ENCODE peak calls at places on chromosomes 11 and 22, in four cellular contexts. W, N, J and F are unnamed samples.
A peak's percentile ranks its signal among the peaks of the same experiment; 100 is the strongest.

GRCh38 chr11:94746721-94747120 is 21.4 kb upstream of the AMOTL1 start:
- DNase-seq in W (no peak), J (no peak), N (no peak), F (no peak)

GRCh38 chr11:128488471-128488870 is 98.9 kb downstream of the ETS1 start:
- DNase-seq in J (no peak), W (no peak), N (no peak), F (no peak)

GRCh38 chr11:85685820-85686459 is at the start of gene CCDC89:
- DNase-seq in J (peak; percentile 41), W (peak; percentile 68), N (peak; percentile 91), F (peak; percentile 95)

GRCh38 chr22:49666146-49666809 is 161.4 kb downstream of the BRD1 start:
- DNase-seq in W (no peak), N (peak; percentile 24), J (no peak), F (no peak)

GRCh38 chr11:67436459-67437081 is 912 bp downstream of the PTPRCAP start:
- DNase-seq in J (no peak), W (no peak), N (no peak), F (no peak)

GRCh38 chr11:105236631-105237030 is 97.1 kb upstream of the CARD18 start:
- DNase-seq in W (no peak), N (no peak), J (no peak), F (no peak)

GRCh38 chr22:18110194-18110943 is at the start of gene TUBA8:
- DNase-seq in J (peak; percentile 60), N (no peak), W (peak; percentile 53), F (no peak)

GRCh38 chr11:107780775-107781174 is 68.9 kb upstream of the SLN start:
- DNase-seq in J (no peak), W (no peak), N (no peak), F (no peak)

GRCh38 chr11:1532606-1533341 is 39.3 kb downstream of the DUSP8 start:
- DNase-seq in N (no peak), W (no peak), J (no peak), F (no peak)

GRCh38 chr11:18633256-18634139 is 644 bp downstream of the SPTY2D1 start:
- DNase-seq in J (no peak), W (no peak), N (no peak), F (no peak)

GRCh38 chr11:65290448-65291165 is 24.1 kb upstream of the CDC42EP2 start:
- DNase-seq in J (peak; percentile 85), W (peak; percentile 81), N (peak; percentile 92), F (peak; percentile 97)

GRCh38 chr22:33519140-33519973 is 400.9 kb downstream of the LARGE1 start:
- DNase-seq in J (no peak), N (no peak), W (peak; percentile 26), F (no peak)

GRCh38 chr22:16803255-16803917 is 21.8 kb downstream of the XKR3 start:
- DNase-seq in W (no peak), J (no peak), N (no peak), F (no peak)

GRCh38 chr22:16807109-16807508 is 18.1 kb downstream of the XKR3 start:
- DNase-seq in N (no peak), W (no peak), J (no peak), F (no peak)

GRCh38 chr22:16804882-16805281 is 20.3 kb downstream of the XKR3 start:
- DNase-seq in J (no peak), N (no peak), W (no peak), F (no peak)

GRCh38 chr22:16808744-16809143 is 16.5 kb downstream of the XKR3 start:
- DNase-seq in J (no peak), W (no peak), N (no peak), F (no peak)

GRCh38 chr22:16806401-16806800 is 18.8 kb downstream of the XKR3 start:
- DNase-seq in W (no peak), J (no peak), N (no peak), F (no peak)
- TF ChIP-seq CTCF in W (no peak), J (no peak), N (no peak), F (no peak)

DNA sequence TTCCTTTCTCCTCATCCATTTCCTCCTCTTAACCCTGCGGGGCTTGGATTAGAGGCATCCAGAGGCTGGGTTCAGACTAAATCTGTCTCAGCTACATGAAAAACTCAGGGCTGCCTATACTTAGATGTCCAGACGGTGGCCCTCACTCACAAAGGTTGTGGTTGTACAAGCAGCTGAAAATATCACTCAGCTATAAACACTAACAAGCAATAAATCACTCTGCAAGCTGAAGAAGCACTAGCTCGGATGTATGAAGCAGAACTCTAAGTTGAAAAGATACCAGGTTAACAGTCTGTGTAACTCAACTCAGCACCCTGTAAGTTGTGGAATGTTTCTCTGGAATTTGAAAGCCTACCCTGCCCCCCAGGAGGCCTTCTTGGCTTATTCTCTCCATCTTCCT is 82.9 kb downstream of the EXT2 start:
- DNase-seq in W (no peak), J (no peak), N (no peak), F (no peak)
- TF ChIP-seq CTCF in W (no peak), J (no peak), N (no peak), F (no peak)

DNA sequence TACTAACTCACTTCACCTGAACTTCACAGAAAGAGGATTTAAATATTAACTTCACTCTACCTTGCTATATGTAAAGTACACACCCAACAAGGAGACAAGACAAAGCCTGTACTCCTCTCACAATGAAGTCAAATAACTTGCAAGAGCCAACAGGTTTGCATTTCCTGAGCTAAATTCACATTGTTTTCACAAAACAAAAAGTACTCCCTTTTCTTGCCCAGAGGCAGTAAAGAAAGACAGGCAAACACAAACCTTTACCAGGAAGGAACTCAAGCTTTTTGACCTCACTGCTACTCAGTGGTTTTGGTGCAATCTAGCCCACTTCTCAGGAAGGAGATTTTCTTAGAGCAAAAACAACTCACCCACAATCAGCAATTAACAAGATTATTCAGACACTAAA is 15.7 kb downstream of the USP28 start:
- DNase-seq in J (no peak), N (no peak), W (no peak), F (no peak)
- TF ChIP-seq CTCF in J (no peak), N (no peak), W (no peak), F (no peak)

DNA sequence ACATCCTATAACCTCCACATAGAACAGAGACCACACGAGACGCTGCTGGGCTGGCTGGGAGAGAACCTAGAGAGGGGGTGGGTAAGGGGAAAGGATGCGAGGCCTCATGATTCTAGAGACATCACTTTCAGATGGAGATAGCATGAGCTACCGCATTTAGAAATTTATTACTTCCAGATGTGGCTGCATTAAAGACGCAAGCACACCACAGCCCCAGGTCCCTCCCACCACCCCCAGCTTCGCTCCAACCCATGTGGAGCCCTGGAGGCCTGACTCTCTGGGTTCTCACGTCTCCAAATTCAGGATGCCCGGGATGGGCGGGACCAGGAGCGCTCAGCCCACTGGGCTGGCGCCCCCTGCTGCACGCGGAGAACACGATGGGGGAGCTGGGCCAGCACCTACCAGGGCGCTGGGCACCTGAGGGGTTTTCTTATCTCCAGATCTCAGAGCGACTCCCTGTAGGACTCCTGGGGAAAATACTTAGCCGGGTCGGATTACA is 13.6 kb downstream of the MRPL21 start:
- DNase-seq in J (no peak), W (peak; percentile 46), N (peak; percentile 80), F (no peak)
- TF ChIP-seq CTCF in J (no peak), W (peak; percentile 32), N (peak; percentile 71), F (no peak)

GRCh38 chr11:110479070-110479444 is 49.3 kb downstream of the FDX1 start:
- DNase-seq in W (no peak), N (no peak), J (no peak), F (no peak)

GRCh38 chr11:110481523-110481922 is 51.8 kb downstream of the FDX1 start:
- DNase-seq in N (no peak), W (no peak), J (no peak), F (no peak)

GRCh38 chr11:110479445-110480101 is 49.8 kb downstream of the FDX1 start:
- DNase-seq in J (no peak), N (no peak), W (no peak), F (no peak)

GRCh38 chr11:110474578-110474977 is 44.8 kb downstream of the FDX1 start:
- DNase-seq in W (no peak), J (no peak), N (no peak), F (no peak)

GRCh38 chr11:110478410-110478809 is 48.7 kb downstream of the FDX1 start:
- DNase-seq in W (peak; percentile 57), J (no peak), N (no peak), F (no peak)
- TF ChIP-seq CTCF in W (no peak), J (no peak), N (no peak), F (no peak)

DNA sequence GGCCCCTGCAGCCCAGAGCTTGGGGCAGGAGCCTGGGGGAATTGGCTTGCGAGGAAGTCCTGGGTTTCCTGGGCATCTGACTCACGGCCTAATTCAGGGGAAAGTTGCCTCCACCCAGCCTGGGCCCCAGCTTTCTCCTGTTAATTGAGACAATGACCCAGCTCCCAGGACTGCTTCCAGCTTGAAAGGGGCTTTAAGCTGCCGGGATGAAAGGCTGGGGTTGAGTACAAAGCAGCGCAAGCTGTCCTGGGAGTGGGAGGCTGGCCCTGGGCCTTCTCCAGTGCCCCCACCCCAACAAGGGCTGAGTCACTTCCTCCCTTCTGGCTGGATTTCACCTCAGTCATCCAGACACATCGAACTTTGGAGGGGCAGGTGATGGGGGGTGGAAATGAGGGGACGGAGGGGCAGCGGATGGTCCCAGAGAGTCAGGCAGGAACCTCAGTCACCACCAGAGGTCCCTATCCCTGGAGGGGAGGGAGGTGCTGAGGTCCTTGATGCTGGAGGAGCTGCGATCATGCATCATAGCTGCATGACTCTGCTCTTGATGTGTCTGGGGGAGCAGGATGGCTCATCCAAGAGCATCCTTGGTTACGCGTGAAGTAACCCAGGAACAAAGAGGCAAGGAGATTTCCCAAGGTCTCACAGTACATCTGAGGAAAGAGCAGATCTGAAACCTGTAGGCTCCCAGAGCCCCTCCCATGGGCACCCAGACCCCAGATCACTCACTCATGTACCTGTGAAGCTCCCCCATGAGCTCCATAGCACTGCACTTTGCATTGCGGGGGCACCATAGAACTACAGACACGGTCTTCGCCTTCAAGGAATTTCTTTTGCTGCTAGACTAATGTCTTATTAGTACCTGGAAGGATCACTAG is 30.0 kb upstream of the OAF start:
- DNase-seq in N (peak; percentile 74), W (peak; percentile 26), J (no peak), F (peak; percentile 91)
- TF ChIP-seq CTCF in N (no peak), W (no peak), J (no peak), F (no peak)